ENCODE peak calls at places on chromosomes 13 and 19, in eight cellular contexts. One of them, this sample, is unnamed.

GRCh38 chr19:36973021-36973843 is 57.1 kb downstream of the ZNF568 start:
- DNase-seq in heart right ventricle: peak
- DNase-seq in AG10803: peak
- DNase-seq in neuronal stem cell: peak
- DNase-seq in epithelial cell of esophagus: peak
- DNase-seq in AG04450: peak
- DNase-seq in HepG2: no peak
- DNase-seq in cardiac muscle cell: peak
- DNase-seq in this sample: no peak

GRCh38 chr13:35392768-35393167 is 83.7 kb downstream of the MAB21L1 start:
- DNase-seq in HepG2: no peak
- DNase-seq in epithelial cell of esophagus: no peak
- DNase-seq in neuronal stem cell: no peak
- DNase-seq in AG10803: no peak
- DNase-seq in AG04450: no peak
- DNase-seq in heart right ventricle: no peak
- DNase-seq in cardiac muscle cell: no peak
- DNase-seq in this sample: no peak

GRCh38 chr13:113047587-113047986 is 58.0 kb upstream of the F7 start:
- DNase-seq in HepG2: no peak
- DNase-seq in epithelial cell of esophagus: no peak
- DNase-seq in AG10803: no peak
- DNase-seq in neuronal stem cell: no peak
- DNase-seq in AG04450: no peak
- DNase-seq in heart right ventricle: peak
- DNase-seq in cardiac muscle cell: no peak
- DNase-seq in this sample: no peak

GRCh38 chr13:81184556-81185265 is 843.8 kb upstream of the SPRY2 start:
- DNase-seq in neuronal stem cell: no peak
- DNase-seq in AG10803: no peak
- DNase-seq in HepG2: no peak
- DNase-seq in cardiac muscle cell: no peak
- DNase-seq in heart right ventricle: no peak
- DNase-seq in epithelial cell of esophagus: no peak
- DNase-seq in AG04450: peak
- DNase-seq in this sample: no peak

GRCh38 chr19:10118960-10119359 is 739 bp downstream of the EIF3G start:
- DNase-seq in heart right ventricle: no peak
- DNase-seq in epithelial cell of esophagus: no peak
- DNase-seq in HepG2: no peak
- DNase-seq in AG04450: no peak
- DNase-seq in neuronal stem cell: no peak
- DNase-seq in cardiac muscle cell: no peak
- DNase-seq in AG10803: peak
- DNase-seq in this sample: no peak

GRCh38 chr13:33033361-33033812 is 17.2 kb downstream of the KL start:
- DNase-seq in heart right ventricle: no peak
- DNase-seq in neuronal stem cell: no peak
- DNase-seq in cardiac muscle cell: peak
- DNase-seq in AG04450: no peak
- DNase-seq in epithelial cell of esophagus: no peak
- DNase-seq in AG10803: no peak
- DNase-seq in HepG2: no peak
- DNase-seq in this sample: peak

GRCh38 chr19:3479177-3479818 is 1.0 kb downstream of the SMIM24 start:
- DNase-seq in cardiac muscle cell: peak
- DNase-seq in HepG2: no peak
- DNase-seq in AG04450: no peak
- DNase-seq in epithelial cell of esophagus: no peak
- DNase-seq in AG10803: no peak
- DNase-seq in heart right ventricle: no peak
- DNase-seq in neuronal stem cell: no peak
- DNase-seq in this sample: peak

GRCh38 chr19:1455336-1456120 is 5.6 kb downstream of the APC2 start:
- DNase-seq in epithelial cell of esophagus: peak
- DNase-seq in AG04450: no peak
- DNase-seq in cardiac muscle cell: peak
- DNase-seq in neuronal stem cell: no peak
- DNase-seq in HepG2: peak
- DNase-seq in heart right ventricle: no peak
- DNase-seq in AG10803: peak
- DNase-seq in this sample: peak

GRCh38 chr13:104993708-104994107 is 1541.8 kb downstream of the EFNB2 start:
- DNase-seq in neuronal stem cell: no peak
- DNase-seq in epithelial cell of esophagus: no peak
- DNase-seq in AG04450: no peak
- DNase-seq in heart right ventricle: no peak
- DNase-seq in HepG2: no peak
- DNase-seq in cardiac muscle cell: peak
- DNase-seq in AG10803: no peak
- DNase-seq in this sample: no peak

GRCh38 chr13:94660695-94661324 is 51.5 kb downstream of the SOX21 start:
- DNase-seq in HepG2: no peak
- DNase-seq in epithelial cell of esophagus: peak
- DNase-seq in AG04450: no peak
- DNase-seq in heart right ventricle: no peak
- DNase-seq in AG10803: peak
- DNase-seq in cardiac muscle cell: no peak
- DNase-seq in neuronal stem cell: no peak
- DNase-seq in this sample: peak

GRCh38 chr19:36916991-36917390 is 859 bp downstream of the ZNF568 start:
- DNase-seq in heart right ventricle: no peak
- DNase-seq in HepG2: no peak
- DNase-seq in neuronal stem cell: peak
- DNase-seq in cardiac muscle cell: peak
- DNase-seq in epithelial cell of esophagus: peak
- DNase-seq in AG04450: no peak
- DNase-seq in AG10803: peak
- DNase-seq in this sample: no peak

GRCh38 chr19:39430675-39431593 is 4.8 kb downstream of the RPS16 start:
- DNase-seq in AG10803: peak
- DNase-seq in heart right ventricle: no peak
- DNase-seq in neuronal stem cell: no peak
- DNase-seq in epithelial cell of esophagus: peak
- DNase-seq in HepG2: peak
- DNase-seq in cardiac muscle cell: no peak
- DNase-seq in AG04450: peak
- DNase-seq in this sample: no peak

GRCh38 chr19:4524808-4525562 is 6.7 kb upstream of the PLIN4 start:
- DNase-seq in cardiac muscle cell: peak
- DNase-seq in AG04450: no peak
- DNase-seq in HepG2: no peak
- DNase-seq in heart right ventricle: peak
- DNase-seq in neuronal stem cell: no peak
- DNase-seq in AG10803: peak
- DNase-seq in epithelial cell of esophagus: peak
- DNase-seq in this sample: peak

GRCh38 chr13:112767506-112768471 is 78.0 kb downstream of the ATP11A start:
- DNase-seq in AG04450: no peak
- DNase-seq in HepG2: no peak
- DNase-seq in AG10803: no peak
- DNase-seq in epithelial cell of esophagus: no peak
- DNase-seq in heart right ventricle: peak
- DNase-seq in cardiac muscle cell: no peak
- DNase-seq in neuronal stem cell: no peak
- DNase-seq in this sample: no peak

GRCh38 chr19:13001502-13002388 is 6.5 kb downstream of the NFIX start:
- DNase-seq in AG10803: peak
- DNase-seq in cardiac muscle cell: no peak
- DNase-seq in neuronal stem cell: no peak
- DNase-seq in AG04450: no peak
- DNase-seq in HepG2: no peak
- DNase-seq in epithelial cell of esophagus: no peak
- DNase-seq in heart right ventricle: peak
- DNase-seq in this sample: no peak

GRCh38 chr19:17338440-17339078 is 1.2 kb downstream of the GTPBP3 start:
- DNase-seq in heart right ventricle: no peak
- DNase-seq in cardiac muscle cell: no peak
- DNase-seq in AG04450: no peak
- DNase-seq in AG10803: no peak
- DNase-seq in epithelial cell of esophagus: no peak
- DNase-seq in neuronal stem cell: no peak
- DNase-seq in HepG2: no peak
- DNase-seq in this sample: no peak
- H3K4me3 ChIP-seq in heart right ventricle: peak
- H3K4me3 ChIP-seq in cardiac muscle cell: peak
- H3K4me3 ChIP-seq in AG04450: peak
- H3K4me3 ChIP-seq in AG10803: peak
- H3K4me3 ChIP-seq in epithelial cell of esophagus: peak
- H3K4me3 ChIP-seq in neuronal stem cell: peak
- H3K4me3 ChIP-seq in HepG2: peak
- H3K4me3 ChIP-seq in this sample: peak

GRCh38 chr19:11463391-11463790 is 17.5 kb downstream of the ELAVL3 start:
- DNase-seq in AG10803: no peak
- DNase-seq in HepG2: no peak
- DNase-seq in epithelial cell of esophagus: no peak
- DNase-seq in AG04450: no peak
- DNase-seq in cardiac muscle cell: no peak
- DNase-seq in heart right ventricle: no peak
- DNase-seq in neuronal stem cell: no peak
- DNase-seq in this sample: peak
- H3K4me3 ChIP-seq in AG10803: no peak
- H3K4me3 ChIP-seq in HepG2: no peak
- H3K4me3 ChIP-seq in epithelial cell of esophagus: no peak
- H3K4me3 ChIP-seq in AG04450: no peak
- H3K4me3 ChIP-seq in cardiac muscle cell: no peak
- H3K4me3 ChIP-seq in heart right ventricle: no peak
- H3K4me3 ChIP-seq in neuronal stem cell: no peak
- H3K4me3 ChIP-seq in this sample: no peak

GRCh38 chr19:49357186-49357585 is 5.0 kb downstream of the TEAD2 start:
- DNase-seq in cardiac muscle cell: no peak
- DNase-seq in HepG2: no peak
- DNase-seq in heart right ventricle: no peak
- DNase-seq in epithelial cell of esophagus: no peak
- DNase-seq in AG04450: no peak
- DNase-seq in neuronal stem cell: no peak
- DNase-seq in AG10803: no peak
- DNase-seq in this sample: no peak
- H3K4me3 ChIP-seq in cardiac muscle cell: no peak
- H3K4me3 ChIP-seq in HepG2: no peak
- H3K4me3 ChIP-seq in heart right ventricle: no peak
- H3K4me3 ChIP-seq in epithelial cell of esophagus: no peak
- H3K4me3 ChIP-seq in AG04450: no peak
- H3K4me3 ChIP-seq in neuronal stem cell: no peak
- H3K4me3 ChIP-seq in AG10803: no peak
- H3K4me3 ChIP-seq in this sample: no peak

GRCh38 chr13:60047943-60048342 is 115.8 kb downstream of the DIAPH3 start:
- DNase-seq in epithelial cell of esophagus: peak
- DNase-seq in HepG2: no peak
- DNase-seq in AG04450: no peak
- DNase-seq in heart right ventricle: no peak
- DNase-seq in cardiac muscle cell: no peak
- DNase-seq in neuronal stem cell: no peak
- DNase-seq in AG10803: no peak
- DNase-seq in this sample: no peak

DNA sequence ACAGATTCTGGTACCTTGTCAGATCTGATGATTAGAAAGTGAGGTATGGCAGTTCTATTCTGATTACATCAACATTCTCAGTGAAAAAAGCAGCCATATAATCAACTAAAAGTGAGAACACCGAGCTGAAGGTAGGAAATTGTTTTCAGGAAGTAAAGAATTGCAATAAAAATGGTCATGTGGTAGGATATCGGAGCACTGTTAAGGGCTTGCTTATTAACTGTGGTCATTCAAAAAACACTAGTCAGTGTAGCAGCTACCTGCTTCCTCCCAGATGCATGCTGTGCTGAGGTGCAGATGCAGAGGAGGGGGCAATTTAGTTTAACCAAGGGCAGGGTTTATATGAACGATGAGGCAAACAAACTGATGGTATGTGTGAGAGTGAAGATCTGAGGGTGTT is 112.0 kb downstream of the DIAPH3 start:
- DNase-seq in AG10803: no peak
- DNase-seq in epithelial cell of esophagus: no peak
- DNase-seq in neuronal stem cell: no peak
- DNase-seq in AG04450: no peak
- DNase-seq in cardiac muscle cell: no peak
- DNase-seq in HepG2: no peak
- DNase-seq in heart right ventricle: no peak
- DNase-seq in this sample: no peak
- H3K4me3 ChIP-seq in AG10803: no peak
- H3K4me3 ChIP-seq in epithelial cell of esophagus: no peak
- H3K4me3 ChIP-seq in neuronal stem cell: no peak
- H3K4me3 ChIP-seq in AG04450: no peak
- H3K4me3 ChIP-seq in cardiac muscle cell: no peak
- H3K4me3 ChIP-seq in HepG2: no peak
- H3K4me3 ChIP-seq in heart right ventricle: no peak
- H3K4me3 ChIP-seq in this sample: no peak

GRCh38 chr13:85261757-85262346 is 537.4 kb downstream of the SLITRK6 start:
- DNase-seq in heart right ventricle: no peak
- DNase-seq in AG04450: no peak
- DNase-seq in cardiac muscle cell: peak
- DNase-seq in epithelial cell of esophagus: peak
- DNase-seq in AG10803: no peak
- DNase-seq in HepG2: peak
- DNase-seq in neuronal stem cell: no peak
- DNase-seq in this sample: peak

GRCh38 chr13:85265296-85265695 is 533.9 kb downstream of the SLITRK6 start:
- DNase-seq in heart right ventricle: no peak
- DNase-seq in AG04450: no peak
- DNase-seq in AG10803: no peak
- DNase-seq in neuronal stem cell: no peak
- DNase-seq in epithelial cell of esophagus: peak
- DNase-seq in cardiac muscle cell: no peak
- DNase-seq in HepG2: no peak
- DNase-seq in this sample: no peak

GRCh38 chr13:85255978-85256377 is 543.2 kb downstream of the SLITRK6 start:
- DNase-seq in neuronal stem cell: no peak
- DNase-seq in HepG2: no peak
- DNase-seq in cardiac muscle cell: no peak
- DNase-seq in AG04450: no peak
- DNase-seq in heart right ventricle: no peak
- DNase-seq in AG10803: no peak
- DNase-seq in epithelial cell of esophagus: no peak
- DNase-seq in this sample: no peak

GRCh38 chr13:85266331-85266730 is 532.9 kb downstream of the SLITRK6 start:
- DNase-seq in AG10803: no peak
- DNase-seq in heart right ventricle: no peak
- DNase-seq in cardiac muscle cell: no peak
- DNase-seq in AG04450: no peak
- DNase-seq in neuronal stem cell: no peak
- DNase-seq in HepG2: no peak
- DNase-seq in epithelial cell of esophagus: peak
- DNase-seq in this sample: no peak

GRCh38 chr13:85260896-85261295 is 538.3 kb downstream of the SLITRK6 start:
- DNase-seq in heart right ventricle: no peak
- DNase-seq in epithelial cell of esophagus: no peak
- DNase-seq in AG10803: no peak
- DNase-seq in HepG2: no peak
- DNase-seq in AG04450: no peak
- DNase-seq in neuronal stem cell: no peak
- DNase-seq in cardiac muscle cell: no peak
- DNase-seq in this sample: no peak
- H3K4me3 ChIP-seq in heart right ventricle: no peak
- H3K4me3 ChIP-seq in epithelial cell of esophagus: no peak
- H3K4me3 ChIP-seq in AG10803: no peak
- H3K4me3 ChIP-seq in HepG2: no peak
- H3K4me3 ChIP-seq in AG04450: no peak
- H3K4me3 ChIP-seq in neuronal stem cell: no peak
- H3K4me3 ChIP-seq in cardiac muscle cell: no peak
- H3K4me3 ChIP-seq in this sample: no peak

GRCh38 chr19:23071087-23071511 is 45.7 kb upstream of the ZNF730 start:
- DNase-seq in heart right ventricle: peak
- DNase-seq in epithelial cell of esophagus: no peak
- DNase-seq in HepG2: no peak
- DNase-seq in cardiac muscle cell: no peak
- DNase-seq in neuronal stem cell: no peak
- DNase-seq in AG10803: no peak
- DNase-seq in AG04450: no peak
- DNase-seq in this sample: no peak
- H3K4me3 ChIP-seq in heart right ventricle: peak
- H3K4me3 ChIP-seq in epithelial cell of esophagus: peak
- H3K4me3 ChIP-seq in HepG2: no peak
- H3K4me3 ChIP-seq in cardiac muscle cell: no peak
- H3K4me3 ChIP-seq in neuronal stem cell: no peak
- H3K4me3 ChIP-seq in AG10803: peak
- H3K4me3 ChIP-seq in AG04450: peak
- H3K4me3 ChIP-seq in this sample: no peak

This sample was measured in Jurkat, Clone E6-1.